ENCODE peak calls at places on chromosomes 2 and 18, in nine cellular contexts. W is activated effector memory CD4-positive, alpha-beta T cell treated with anti-CD3 and anti-CD28 coated beads, Interleukin-2, amount 50 U/mL, for 16 hours; K is NCI-H69; H is HuH-7.5; P is gastrocnemius medialis; C is cardiac fibroblast; Y is 8988T; V is stimulated activated CD8-positive, alpha-beta memory T cell treated with anti-CD3 and anti-CD28 coated beads, Interleukin-4, amount 100 ng/mL, for 48 hours; X is upper lobe of right lung. A is an unnamed sample.
A peak's percentile ranks its signal among the peaks of the same experiment; 100 is the strongest.

GRCh38 chr18:10454800-10455550 is 540 bp downstream of the APCDD1 start:
- DNase-seq in Y (peak; percentile 59), K (peak; percentile 81), W (no peak), H (peak; percentile 51), P (no peak), C (peak; percentile 19), V (no peak), X (peak; percentile 82), A (no peak)

GRCh38 chr2:85160946-85161625 is 27.9 kb downstream of the TCF7L1 start:
- DNase-seq in P (no peak), W (no peak), Y (no peak), V (no peak), C (peak; percentile 35), H (no peak), X (no peak), K (no peak), A (no peak)

GRCh38 chr2:216113572-216113971 is 4.4 kb downstream of the XRCC5 start:
- DNase-seq in P (no peak), C (no peak), X (no peak), H (no peak), K (no peak), W (no peak), Y (no peak), V (peak; percentile 41), A (no peak)

GRCh38 chr2:126902859-126903258 is 4.2 kb downstream of the TEX51 start:
- DNase-seq in V (peak; percentile 2), C (no peak), X (peak; percentile 42), Y (no peak), W (peak; percentile 46), K (no peak), P (no peak), H (no peak), A (no peak)

GRCh38 chr2:22497789-22498188 is 887.2 kb upstream of the KLHL29 start:
- DNase-seq in V (no peak), H (no peak), K (no peak), W (no peak), C (no peak), P (no peak), X (no peak), Y (no peak), A (no peak)

GRCh38 chr18:79677221-79677620 is 2.4 kb upstream of the CTDP1 start:
- DNase-seq in W (no peak), C (no peak), H (no peak), Y (no peak), V (no peak), X (no peak), P (no peak), K (no peak), A (no peak)

GRCh38 chr18:73136134-73136533 is 268.3 kb upstream of the NETO1 start:
- DNase-seq in X (no peak), K (peak; percentile 64), V (no peak), H (no peak), Y (no peak), C (no peak), P (no peak), W (no peak), A (no peak)

GRCh38 chr2:236536727-236537398 is 32.8 kb upstream of the ACKR3 start:
- DNase-seq in K (no peak), P (no peak), V (peak; percentile 61), C (no peak), X (no peak), Y (no peak), H (no peak), W (peak; percentile 79), A (no peak)

GRCh38 chr2:41907716-41908328 is 140.0 kb upstream of the PKDCC start:
- DNase-seq in Y (no peak), X (no peak), W (no peak), C (no peak), H (no peak), P (no peak), K (no peak), V (no peak), A (no peak)

GRCh38 chr18:66813138-66813537 is 209.2 kb upstream of the CDH19 start:
- DNase-seq in Y (no peak), W (no peak), H (no peak), V (no peak), C (no peak), K (no peak), X (no peak), P (no peak), A (no peak)

GRCh38 chr2:150413416-150413815 is 74.1 kb downstream of the RND3 start:
- DNase-seq in C (no peak), X (no peak), P (no peak), W (no peak), K (no peak), V (no peak), H (no peak), Y (no peak), A (no peak)

GRCh38 chr18:77992057-77992456 is 742.4 kb downstream of the GALR1 start:
- DNase-seq in X (no peak), P (no peak), K (no peak), H (no peak), C (no peak), V (no peak), Y (no peak), W (no peak), A (no peak)

GRCh38 chr2:23404426-23404825 is 19.4 kb downstream of the KLHL29 start:
- DNase-seq in C (peak; percentile 87), V (no peak), P (no peak), W (no peak), K (peak; percentile 87), Y (no peak), H (no peak), X (no peak), A (peak; percentile 55)

GRCh38 chr2:99399795-99400194 is 62.6 kb downstream of the EIF5B start:
- DNase-seq in K (no peak), P (no peak), Y (no peak), X (no peak), H (no peak), C (no peak), V (no peak), W (no peak), A (no peak)

GRCh38 chr18:9139400-9140039 is 2.9 kb downstream of the ANKRD12 start:
- DNase-seq in H (no peak), P (no peak), V (no peak), K (no peak), W (no peak), Y (no peak), X (no peak), C (no peak), A (no peak)

GRCh38 chr2:45992021-45992745 is 305.0 kb upstream of the EPAS1 start:
- DNase-seq in Y (no peak), H (peak; percentile 58), V (no peak), X (peak; percentile 73), C (peak; percentile 88), K (no peak), W (no peak), P (no peak), A (peak; percentile 81)

GRCh38 chr2:106094101-106094860 is 99.8 kb downstream of the UXS1 start:
- DNase-seq in X (no peak), P (no peak), C (no peak), V (peak; percentile 58), K (no peak), W (peak; percentile 82), Y (no peak), H (no peak), A (no peak)

GRCh38 chr2:203354966-203355365 is 26.8 kb downstream of the ABI2 start:
- DNase-seq in V (no peak), X (no peak), W (no peak), P (no peak), H (no peak), Y (no peak), K (no peak), C (no peak), A (no peak)

GRCh38 chr2:10225291-10226031 is 77.2 kb upstream of the HPCAL1 start:
- DNase-seq in K (peak; percentile 87), C (no peak), X (peak; percentile 60), W (peak; percentile 48), H (no peak), V (no peak), Y (no peak), P (no peak), A (no peak)